ENCODE peak calls at places on chromosomes 13 and 19, in nine cellular contexts. One of them, this sample, is unnamed.
A peak's percentile ranks its signal among the peaks of the same experiment; 100 is the strongest.

GRCh38 chr13:79936368-79937136 is 404.4 kb downstream of the SPRY2 start:
- DNase-seq in SK-N-SH: peak; percentile 61
- DNase-seq in A549: peak; percentile 78
- DNase-seq in HL-60: no peak
- DNase-seq in GM12878: no peak
- DNase-seq in HCT116: no peak
- DNase-seq in GM23338: no peak
- DNase-seq in HepG2: peak; percentile 3
- DNase-seq in K562: no peak
- DNase-seq in this sample: peak; percentile 91

GRCh38 chr13:112368883-112369282 is 7.3 kb upstream of the SPACA7 start:
- DNase-seq in SK-N-SH: no peak
- DNase-seq in A549: no peak
- DNase-seq in HL-60: no peak
- DNase-seq in GM12878: no peak
- DNase-seq in HCT116: no peak
- DNase-seq in GM23338: no peak
- DNase-seq in HepG2: no peak
- DNase-seq in K562: no peak
- DNase-seq in this sample: no peak

GRCh38 chr13:34300559-34300958 is 482.6 kb downstream of the RFC3 start:
- DNase-seq in SK-N-SH: no peak
- DNase-seq in A549: no peak
- DNase-seq in HL-60: no peak
- DNase-seq in GM12878: no peak
- DNase-seq in HCT116: no peak
- DNase-seq in GM23338: no peak
- DNase-seq in HepG2: peak; percentile 3
- DNase-seq in K562: no peak
- DNase-seq in this sample: no peak

GRCh38 chr13:22141636-22142035 is 470.8 kb downstream of the FGF9 start:
- DNase-seq in SK-N-SH: no peak
- DNase-seq in A549: no peak
- DNase-seq in HL-60: no peak
- DNase-seq in GM12878: no peak
- DNase-seq in HCT116: no peak
- DNase-seq in GM23338: no peak
- DNase-seq in HepG2: no peak
- DNase-seq in K562: no peak
- DNase-seq in this sample: no peak

GRCh38 chr19:56377105-56377924 is 16.0 kb downstream of the ZNF582 start:
- DNase-seq in SK-N-SH: no peak
- DNase-seq in A549: no peak
- DNase-seq in HL-60: no peak
- DNase-seq in GM12878: no peak
- DNase-seq in HCT116: no peak
- DNase-seq in GM23338: peak; percentile 26
- DNase-seq in HepG2: no peak
- DNase-seq in K562: no peak
- DNase-seq in this sample: no peak

GRCh38 chr19:1491114-1491848 is at the start of gene REEP6:
- DNase-seq in SK-N-SH: peak; percentile 48
- DNase-seq in A549: no peak
- DNase-seq in HL-60: no peak
- DNase-seq in GM12878: no peak
- DNase-seq in HCT116: no peak
- DNase-seq in GM23338: no peak
- DNase-seq in HepG2: no peak
- DNase-seq in K562: no peak
- DNase-seq in this sample: no peak

GRCh38 chr19:17107546-17108452 is 32.2 kb downstream of the MYO9B start:
- DNase-seq in SK-N-SH: peak; percentile 57
- DNase-seq in A549: peak; percentile 95
- DNase-seq in HL-60: no peak
- DNase-seq in GM12878: no peak
- DNase-seq in HCT116: peak; percentile 84
- DNase-seq in GM23338: no peak
- DNase-seq in HepG2: peak; percentile 16
- DNase-seq in K562: no peak
- DNase-seq in this sample: peak; percentile 81

GRCh38 chr19:5811117-5811516 is 6.2 kb downstream of the NRTN start:
- DNase-seq in SK-N-SH: no peak
- DNase-seq in A549: no peak
- DNase-seq in HL-60: no peak
- DNase-seq in GM12878: no peak
- DNase-seq in HCT116: no peak
- DNase-seq in GM23338: no peak
- DNase-seq in HepG2: no peak
- DNase-seq in K562: no peak
- DNase-seq in this sample: no peak

GRCh38 chr13:67518785-67519184 is 288.6 kb upstream of the PCDH9 start:
- DNase-seq in SK-N-SH: no peak
- DNase-seq in A549: no peak
- DNase-seq in HL-60: no peak
- DNase-seq in GM12878: no peak
- DNase-seq in HCT116: no peak
- DNase-seq in GM23338: peak; percentile 57
- DNase-seq in HepG2: no peak
- DNase-seq in K562: no peak
- DNase-seq in this sample: no peak

GRCh38 chr13:95535243-95535642 is 17.3 kb upstream of the CLDN10 start:
- DNase-seq in SK-N-SH: no peak
- DNase-seq in A549: peak; percentile 45
- DNase-seq in HL-60: no peak
- DNase-seq in GM12878: no peak
- DNase-seq in HCT116: peak; percentile 77
- DNase-seq in GM23338: no peak
- DNase-seq in HepG2: peak; percentile 84
- DNase-seq in K562: no peak
- DNase-seq in this sample: peak; percentile 84

GRCh38 chr13:95541308-95541707 is 11.2 kb upstream of the CLDN10 start:
- DNase-seq in SK-N-SH: no peak
- DNase-seq in A549: no peak
- DNase-seq in HL-60: no peak
- DNase-seq in GM12878: no peak
- DNase-seq in HCT116: no peak
- DNase-seq in GM23338: no peak
- DNase-seq in HepG2: no peak
- DNase-seq in K562: no peak
- DNase-seq in this sample: no peak

GRCh38 chr13:95533545-95534135 is 18.9 kb upstream of the CLDN10 start:
- DNase-seq in SK-N-SH: no peak
- DNase-seq in A549: no peak
- DNase-seq in HL-60: no peak
- DNase-seq in GM12878: no peak
- DNase-seq in HCT116: no peak
- DNase-seq in GM23338: peak; percentile 64
- DNase-seq in HepG2: no peak
- DNase-seq in K562: no peak
- DNase-seq in this sample: no peak

GRCh38 chr13:95540848-95541247 is 11.7 kb upstream of the CLDN10 start:
- DNase-seq in SK-N-SH: no peak
- DNase-seq in A549: no peak
- DNase-seq in HL-60: no peak
- DNase-seq in GM12878: no peak
- DNase-seq in HCT116: no peak
- DNase-seq in GM23338: peak; percentile 4
- DNase-seq in HepG2: no peak
- DNase-seq in K562: no peak
- DNase-seq in this sample: no peak

DNA sequence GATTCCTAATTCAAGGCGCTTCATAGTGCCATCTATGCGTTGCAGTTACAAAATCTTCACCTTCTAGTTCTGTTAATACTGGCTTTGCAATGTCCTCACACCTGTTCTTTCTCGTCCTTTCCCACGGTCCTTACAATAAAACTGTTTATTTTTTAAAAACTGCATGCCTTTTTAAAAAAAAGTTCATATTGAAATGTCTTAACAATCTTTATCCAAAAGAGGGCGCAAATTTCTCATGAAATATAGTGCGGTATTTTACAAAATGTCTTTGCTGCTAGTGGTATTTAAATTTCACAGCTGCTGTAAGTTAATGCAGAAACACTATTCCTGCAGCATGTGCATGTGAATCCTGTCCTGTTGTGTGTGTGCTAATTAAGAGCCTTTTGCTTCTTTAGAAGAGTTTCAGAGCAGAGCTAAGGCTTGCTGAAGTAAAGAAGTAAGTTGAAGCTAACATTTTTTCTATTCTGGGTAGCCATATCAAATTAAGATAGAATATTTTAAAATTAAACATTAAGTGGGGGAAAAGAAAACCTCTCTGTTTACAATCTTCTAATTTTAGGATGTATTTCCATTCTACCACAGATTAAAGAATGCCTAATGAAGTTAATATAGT is 15.8 kb upstream of the CLDN10 start:
- DNase-seq in SK-N-SH: no peak
- DNase-seq in A549: no peak
- DNase-seq in HL-60: no peak
- DNase-seq in GM12878: no peak
- DNase-seq in HCT116: peak; percentile 15
- DNase-seq in GM23338: peak; percentile 45
- DNase-seq in HepG2: no peak
- DNase-seq in K562: no peak
- DNase-seq in this sample: no peak
- TF ChIP-seq REST in SK-N-SH: no peak
- TF ChIP-seq REST in A549: no peak
- TF ChIP-seq REST in HL-60: no peak
- TF ChIP-seq REST in GM12878: no peak
- TF ChIP-seq REST in HCT116: no peak
- TF ChIP-seq REST in GM23338: no peak
- TF ChIP-seq REST in HepG2: no peak
- TF ChIP-seq REST in K562: no peak
- TF ChIP-seq REST in this sample: no peak

GRCh38 chr13:90552702-90553101 is 794.8 kb upstream of the MIR17HG start:
- DNase-seq in SK-N-SH: no peak
- DNase-seq in A549: no peak
- DNase-seq in HL-60: no peak
- DNase-seq in GM12878: no peak
- DNase-seq in HCT116: no peak
- DNase-seq in GM23338: no peak
- DNase-seq in HepG2: no peak
- DNase-seq in K562: no peak
- DNase-seq in this sample: no peak
- TF ChIP-seq REST in SK-N-SH: no peak
- TF ChIP-seq REST in A549: no peak
- TF ChIP-seq REST in HL-60: no peak
- TF ChIP-seq REST in GM12878: no peak
- TF ChIP-seq REST in HCT116: no peak
- TF ChIP-seq REST in GM23338: no peak
- TF ChIP-seq REST in HepG2: no peak
- TF ChIP-seq REST in K562: no peak
- TF ChIP-seq REST in this sample: no peak

GRCh38 chr19:45275370-45275971 is 24.4 kb downstream of the MARK4 start:
- DNase-seq in SK-N-SH: peak; percentile 85
- DNase-seq in A549: no peak
- DNase-seq in HL-60: no peak
- DNase-seq in GM12878: no peak
- DNase-seq in HCT116: no peak
- DNase-seq in GM23338: no peak
- DNase-seq in HepG2: no peak
- DNase-seq in K562: no peak
- DNase-seq in this sample: no peak
- TF ChIP-seq REST in SK-N-SH: no peak
- TF ChIP-seq REST in A549: no peak
- TF ChIP-seq REST in HL-60: no peak
- TF ChIP-seq REST in GM12878: no peak
- TF ChIP-seq REST in HCT116: no peak
- TF ChIP-seq REST in GM23338: no peak
- TF ChIP-seq REST in HepG2: no peak
- TF ChIP-seq REST in K562: no peak
- TF ChIP-seq REST in this sample: no peak

GRCh38 chr13:23724196-23724970 is 154.2 kb downstream of the TNFRSF19 start:
- DNase-seq in SK-N-SH: no peak
- DNase-seq in A549: no peak
- DNase-seq in HL-60: no peak
- DNase-seq in GM12878: no peak
- DNase-seq in HCT116: no peak
- DNase-seq in GM23338: peak; percentile 21
- DNase-seq in HepG2: no peak
- DNase-seq in K562: no peak
- DNase-seq in this sample: no peak
- TF ChIP-seq REST in SK-N-SH: no peak
- TF ChIP-seq REST in A549: no peak
- TF ChIP-seq REST in HL-60: no peak
- TF ChIP-seq REST in GM12878: no peak
- TF ChIP-seq REST in HCT116: no peak
- TF ChIP-seq REST in GM23338: no peak
- TF ChIP-seq REST in HepG2: no peak
- TF ChIP-seq REST in K562: no peak
- TF ChIP-seq REST in this sample: no peak

DNA sequence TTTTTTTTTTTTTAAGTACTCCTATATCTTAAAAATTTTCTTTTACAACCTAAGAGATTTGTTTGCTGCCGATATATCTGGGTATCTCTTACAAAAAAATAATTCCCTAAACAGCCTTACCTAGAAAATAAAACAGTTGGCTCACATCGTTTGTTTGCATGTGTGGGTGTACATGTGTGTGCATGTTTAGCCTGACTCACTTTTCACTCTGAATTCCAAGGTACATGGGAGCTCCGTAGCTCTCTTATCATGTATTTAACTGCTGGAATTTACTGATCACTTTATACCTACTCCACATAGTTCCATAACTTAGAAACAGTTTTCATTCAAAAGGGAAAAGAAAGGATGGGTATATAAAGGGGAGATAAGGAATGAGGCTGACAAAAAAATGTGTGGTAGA is 616.5 kb downstream of the GPC6 start:
- DNase-seq in SK-N-SH: no peak
- DNase-seq in A549: no peak
- DNase-seq in HL-60: no peak
- DNase-seq in GM12878: no peak
- DNase-seq in HCT116: no peak
- DNase-seq in GM23338: no peak
- DNase-seq in HepG2: no peak
- DNase-seq in K562: no peak
- DNase-seq in this sample: no peak
- TF ChIP-seq REST in SK-N-SH: no peak
- TF ChIP-seq REST in A549: no peak
- TF ChIP-seq REST in HL-60: no peak
- TF ChIP-seq REST in GM12878: no peak
- TF ChIP-seq REST in HCT116: no peak
- TF ChIP-seq REST in GM23338: no peak
- TF ChIP-seq REST in HepG2: no peak
- TF ChIP-seq REST in K562: no peak
- TF ChIP-seq REST in this sample: no peak

GRCh38 chr19:39362682-39363657 is 20.7 kb downstream of the SAMD4B start:
- DNase-seq in SK-N-SH: no peak
- DNase-seq in A549: no peak
- DNase-seq in HL-60: no peak
- DNase-seq in GM12878: no peak
- DNase-seq in HCT116: no peak
- DNase-seq in GM23338: no peak
- DNase-seq in HepG2: no peak
- DNase-seq in K562: no peak
- DNase-seq in this sample: no peak
- TF ChIP-seq REST in SK-N-SH: no peak
- TF ChIP-seq REST in A549: no peak
- TF ChIP-seq REST in HL-60: no peak
- TF ChIP-seq REST in GM12878: no peak
- TF ChIP-seq REST in HCT116: no peak
- TF ChIP-seq REST in GM23338: no peak
- TF ChIP-seq REST in HepG2: no peak
- TF ChIP-seq REST in K562: no peak
- TF ChIP-seq REST in this sample: no peak

This sample was measured in Panc1.